ENCODE peak calls at places on chromosomes 6 and 20, in five cellular contexts. One of them, this sample, is unnamed.
A peak's percentile ranks its signal among the peaks of the same experiment; 100 is the strongest.

GRCh38 chr6:149450679-149451360 is 34.0 kb downstream of the ZC3H12D start:
- DNase-seq in NCI-H1105 treated with DMSO at 0.1 percent for 48 hours: no peak
- DNase-seq in nucleus accumbens: no peak
- DNase-seq in WTC11: peak; percentile 54
- DNase-seq in AG08395: peak; percentile 47
- DNase-seq in this sample: peak; percentile 49

GRCh38 chr20:48826883-48827771 is 672 bp downstream of the PREX1 start:
- DNase-seq in NCI-H1105 treated with DMSO at 0.1 percent for 48 hours: peak; percentile 25
- DNase-seq in nucleus accumbens: no peak
- DNase-seq in WTC11: peak; percentile 52
- DNase-seq in AG08395: no peak
- DNase-seq in this sample: peak; percentile 39

GRCh38 chr6:24883618-24884017 is 52.1 kb downstream of the RIPOR2 start:
- DNase-seq in NCI-H1105 treated with DMSO at 0.1 percent for 48 hours: no peak
- DNase-seq in nucleus accumbens: no peak
- DNase-seq in WTC11: no peak
- DNase-seq in AG08395: peak; percentile 61
- DNase-seq in this sample: no peak

GRCh38 chr20:47205577-47206123 is 150.8 kb downstream of the ZMYND8 start:
- DNase-seq in NCI-H1105 treated with DMSO at 0.1 percent for 48 hours: peak; percentile 30
- DNase-seq in nucleus accumbens: peak; percentile 20
- DNase-seq in WTC11: peak; percentile 78
- DNase-seq in AG08395: peak; percentile 78
- DNase-seq in this sample: peak; percentile 66

GRCh38 chr20:32017711-32018251 is 7.5 kb downstream of the CCM2L start:
- DNase-seq in NCI-H1105 treated with DMSO at 0.1 percent for 48 hours: peak; percentile 92
- DNase-seq in nucleus accumbens: no peak
- DNase-seq in WTC11: peak; percentile 93
- DNase-seq in AG08395: no peak
- DNase-seq in this sample: no peak

GRCh38 chr6:44202332-44202971 is 14.3 kb upstream of the MYMX start:
- DNase-seq in NCI-H1105 treated with DMSO at 0.1 percent for 48 hours: no peak
- DNase-seq in nucleus accumbens: no peak
- DNase-seq in WTC11: peak; percentile 79
- DNase-seq in AG08395: no peak
- DNase-seq in this sample: no peak

GRCh38 chr6:41021832-41022231 is 17.2 kb downstream of the UNC5CL start:
- DNase-seq in NCI-H1105 treated with DMSO at 0.1 percent for 48 hours: no peak
- DNase-seq in nucleus accumbens: no peak
- DNase-seq in WTC11: peak; percentile 29
- DNase-seq in AG08395: peak; percentile 72
- DNase-seq in this sample: no peak

GRCh38 chr6:113169484-113169883 is 687.7 kb upstream of the MARCKS start:
- DNase-seq in NCI-H1105 treated with DMSO at 0.1 percent for 48 hours: no peak
- DNase-seq in nucleus accumbens: no peak
- DNase-seq in WTC11: no peak
- DNase-seq in AG08395: no peak
- DNase-seq in this sample: no peak

GRCh38 chr6:34315780-34316179 is 67.0 kb upstream of the SMIM29 start:
- DNase-seq in NCI-H1105 treated with DMSO at 0.1 percent for 48 hours: no peak
- DNase-seq in nucleus accumbens: no peak
- DNase-seq in WTC11: no peak
- DNase-seq in AG08395: no peak
- DNase-seq in this sample: no peak

GRCh38 chr20:43915209-43916072 is 789 bp downstream of the TOX2 start:
- DNase-seq in NCI-H1105 treated with DMSO at 0.1 percent for 48 hours: no peak
- DNase-seq in nucleus accumbens: no peak
- DNase-seq in WTC11: peak; percentile 63
- DNase-seq in AG08395: peak; percentile 41
- DNase-seq in this sample: no peak

GRCh38 chr6:19279137-19279747 is 557.9 kb upstream of the ID4 start:
- DNase-seq in NCI-H1105 treated with DMSO at 0.1 percent for 48 hours: no peak
- DNase-seq in nucleus accumbens: no peak
- DNase-seq in WTC11: no peak
- DNase-seq in AG08395: no peak
- DNase-seq in this sample: no peak

GRCh38 chr6:68657374-68657773 is 22.3 kb downstream of the ADGRB3 start:
- DNase-seq in NCI-H1105 treated with DMSO at 0.1 percent for 48 hours: no peak
- DNase-seq in nucleus accumbens: no peak
- DNase-seq in WTC11: no peak
- DNase-seq in AG08395: no peak
- DNase-seq in this sample: no peak